ENCODE peak calls at places on chromosomes 3 and 15, in nine cellular contexts. B is SK-N-SH, W is Peyer's patch, E is LNCaP clone FGC, Q is MCF 10A, K is lower lobe of right lung, P is GM13977, T is pancreas, Y is GM23338. J is an unnamed sample.

GRCh38 chr3:179666030-179666429 is 13.2 kb downstream of the USP13 start:
- DNase-seq in Q (no peak), P (no peak), B (no peak), Y (no peak), W (no peak), E (no peak), K (no peak), T (no peak), J (no peak)

GRCh38 chr3:136979204-136979603 is 21.4 kb downstream of the IL20RB start:
- DNase-seq in B (no peak), K (no peak), Q (no peak), P (no peak), W (no peak), E (no peak), Y (no peak), T (no peak), J (no peak)

GRCh38 chr3:34207826-34208225 is 409.4 kb downstream of the PDCD6IP start:
- DNase-seq in K (no peak), P (no peak), Q (no peak), T (no peak), E (no peak), Y (no peak), W (no peak), B (no peak), J (no peak)

GRCh38 chr15:66631616-66632263 is 65.9 kb upstream of the LCTL start:
- DNase-seq in K (no peak), T (no peak), W (no peak), E (no peak), Y (no peak), B (peak), P (no peak), Q (no peak), J (no peak)

GRCh38 chr3:57961177-57961827 is 46.9 kb upstream of the FLNB start:
- DNase-seq in Y (no peak), B (no peak), K (no peak), W (peak), Q (no peak), T (no peak), E (no peak), P (no peak), J (no peak)

GRCh38 chr3:142964150-142964498 is 650 bp upstream of the PAQR9 start:
- DNase-seq in Q (no peak), P (no peak), E (no peak), T (no peak), B (no peak), W (no peak), K (no peak), Y (peak), J (no peak)

GRCh38 chr3:133894334-133895207 is 1.1 kb downstream of the RAB6B start:
- DNase-seq in W (no peak), Q (no peak), B (peak), T (peak), P (no peak), Y (peak), E (no peak), K (peak), J (no peak)

GRCh38 chr3:23923786-23924185 is 6.9 kb downstream of the RPL15 start:
- DNase-seq in T (no peak), W (no peak), P (no peak), K (no peak), Y (peak), E (no peak), B (no peak), Q (no peak), J (no peak)

GRCh38 chr3:99720985-99721632 is 82.7 kb downstream of the COL8A1 start:
- DNase-seq in W (no peak), K (peak), P (no peak), B (no peak), E (no peak), Y (no peak), Q (peak), T (no peak), J (peak)

GRCh38 chr15:96170616-96171270 is 159.8 kb upstream of the NR2F2 start:
- DNase-seq in W (no peak), K (no peak), B (no peak), T (peak), Y (no peak), P (no peak), Q (no peak), E (peak), J (no peak)

GRCh38 chr3:160458151-160458550 is 8.6 kb upstream of the TRIM59 start:
- DNase-seq in P (no peak), W (no peak), T (no peak), E (no peak), Y (no peak), Q (no peak), B (no peak), K (no peak), J (no peak)

GRCh38 chr15:91114301-91114700 is 14.2 kb downstream of the SV2B start:
- DNase-seq in E (no peak), Y (no peak), W (no peak), P (no peak), B (no peak), T (no peak), Q (no peak), K (no peak), J (no peak)

GRCh38 chr3:44845528-44846520 is 15.9 kb upstream of the TMEM42 start:
- DNase-seq in P (no peak), Y (no peak), K (no peak), B (peak), T (no peak), Q (no peak), E (no peak), W (no peak), J (no peak)

GRCh38 chr3:34387831-34388564 is 589.6 kb downstream of the PDCD6IP start:
- DNase-seq in W (no peak), T (no peak), B (no peak), Y (peak), Q (peak), K (no peak), P (no peak), E (peak), J (no peak)

GRCh38 chr15:48459571-48460461 is 128.6 kb downstream of the DUT start:
- DNase-seq in P (no peak), W (no peak), Y (no peak), B (no peak), Q (peak), T (no peak), E (no peak), K (no peak), J (no peak)

GRCh38 chr3:173739716-173740115 is 342.2 kb downstream of the NLGN1 start:
- DNase-seq in W (no peak), Q (no peak), T (no peak), P (no peak), K (no peak), Y (peak), E (no peak), B (no peak), J (no peak)

GRCh38 chr15:31277335-31278055 is 49.1 kb upstream of the KLF13 start:
- DNase-seq in B (no peak), E (no peak), Y (no peak), K (no peak), Q (no peak), T (no peak), P (no peak), W (no peak), J (peak)

GRCh38 chr15:98648654-98649537 is 557 bp downstream of the IGF1R start:
- DNase-seq in B (peak), Q (peak), P (peak), W (peak), Y (peak), K (peak), T (peak), E (no peak), J (no peak)

GRCh38 chr3:13018039-13018431 is 55.2 kb downstream of the IQSEC1 start:
- DNase-seq in W (peak), T (no peak), Y (no peak), Q (peak), P (no peak), E (no peak), K (peak), B (peak), J (no peak)

GRCh38 chr15:65431731-65432130 is 9.0 kb upstream of the IGDCC4 start:
- DNase-seq in K (no peak), B (no peak), W (no peak), E (no peak), P (no peak), Q (no peak), T (no peak), Y (no peak), J (no peak)

GRCh38 chr3:162295323-162295983 is 798.8 kb downstream of the OTOL1 start:
- DNase-seq in K (no peak), B (no peak), W (no peak), E (no peak), Q (peak), Y (peak), P (no peak), T (no peak), J (no peak)

GRCh38 chr15:59437777-59438574 is at the start of gene FAM81A:
- DNase-seq in P (peak), T (peak), E (peak), Q (peak), B (peak), K (peak), W (peak), Y (peak), J (no peak)

GRCh38 chr3:156704370-156705036 is 30.1 kb downstream of the TIPARP start:
- DNase-seq in P (no peak), K (no peak), Y (no peak), W (no peak), E (no peak), T (no peak), Q (no peak), B (no peak), J (no peak)

GRCh38 chr3:158102660-158103085 is 3.5 kb downstream of the SHOX2 start:
- DNase-seq in Y (peak), W (no peak), P (no peak), K (no peak), E (no peak), Q (no peak), T (no peak), B (no peak), J (no peak)

GRCh38 chr15:66863382-66864085 is 161.5 kb downstream of the SMAD6 start:
- DNase-seq in B (no peak), P (no peak), T (no peak), W (no peak), K (no peak), Y (no peak), Q (no peak), E (no peak), J (no peak)

GRCh38 chr3:122931636-122932035 is 95.9 kb downstream of the SEMA5B start:
- DNase-seq in W (no peak), Q (peak), E (no peak), Y (no peak), T (no peak), P (no peak), B (no peak), K (no peak), J (no peak)

GRCh38 chr15:67813104-67813634 is 12.1 kb upstream of the SKOR1 start:
- DNase-seq in Y (no peak), T (no peak), E (no peak), W (no peak), P (no peak), K (no peak), B (peak), Q (no peak), J (no peak)

GRCh38 chr15:47812436-47813109 is 95.3 kb downstream of the SEMA6D start:
- DNase-seq in P (peak), E (no peak), Y (no peak), B (no peak), W (no peak), Q (peak), K (no peak), T (no peak), J (no peak)

GRCh38 chr3:112133606-112134334 is 722 bp upstream of the GCSAM start:
- DNase-seq in P (no peak), Q (no peak), W (no peak), Y (no peak), B (no peak), K (no peak), E (no peak), T (no peak), J (no peak)

GRCh38 chr3:47163023-47163989 is 607 bp downstream of the SETD2 start:
- DNase-seq in B (peak), K (peak), P (peak), T (peak), E (no peak), W (peak), Y (peak), Q (peak), J (no peak)

GRCh38 chr3:100796556-100796955 is 87.3 kb downstream of the TFG start:
- DNase-seq in T (no peak), Q (peak), K (no peak), W (no peak), Y (peak), B (no peak), P (no peak), E (no peak), J (no peak)
- TF ChIP-seq CTCF in T (no peak), Q (peak), K (peak), W (no peak), Y (peak), B (peak), P (peak), E (peak), J (no peak)

GRCh38 chr3:189655617-189656016 is 24.4 kb downstream of the TP63 start:
- DNase-seq in T (no peak), E (no peak), P (no peak), K (no peak), W (no peak), Y (no peak), B (no peak), Q (no peak), J (no peak)

GRCh38 chr3:189646902-189647542 is 15.8 kb downstream of the TP63 start:
- DNase-seq in W (no peak), E (peak), B (no peak), T (no peak), Q (no peak), Y (no peak), K (no peak), P (no peak), J (no peak)

GRCh38 chr3:189652042-189652441 is 20.9 kb downstream of the TP63 start:
- DNase-seq in Q (peak), B (peak), W (no peak), K (no peak), T (no peak), P (no peak), Y (peak), E (no peak), J (no peak)
- TF ChIP-seq CTCF in Q (peak), B (peak), W (no peak), K (no peak), T (no peak), P (peak), Y (peak), E (peak), J (no peak)

GRCh38 chr3:170222647-170223541 is 670 bp downstream of the PRKCI start:
- DNase-seq in Y (peak), E (no peak), B (peak), T (peak), P (peak), K (peak), W (no peak), Q (peak), J (no peak)
- TF ChIP-seq CTCF in Y (no peak), E (peak), B (peak), T (no peak), P (no peak), K (no peak), W (no peak), Q (no peak), J (no peak)

GRCh38 chr3:38131621-38132369 is 5.1 kb downstream of the ACAA1 start:
- DNase-seq in K (peak), E (no peak), T (peak), W (no peak), B (peak), Y (peak), P (no peak), Q (peak), J (no peak)
- TF ChIP-seq CTCF in K (peak), E (peak), T (no peak), W (peak), B (peak), Y (peak), P (peak), Q (peak), J (no peak)